ENCODE peak calls at places on chromosomes 1 and 21, in ten cellular contexts. B, Q, A, J, M, H, R, Y, U and D are unnamed samples.

GRCh38 chr1:176987016-176987415 is 177.5 kb downstream of the ASTN1 start:
- DNase-seq in R (no peak), Y (no peak), B (no peak), U (no peak), H (no peak), J (no peak), A (no peak), Q (no peak), M (no peak), D (no peak)

GRCh38 chr1:220038640-220039039 is 7.7 kb downstream of the EPRS1 start:
- DNase-seq in M (no peak), R (no peak), H (no peak), U (no peak), Y (no peak), A (no peak), Q (no peak), B (no peak), J (no peak), D (no peak)

GRCh38 chr1:11804666-11805453 is 904 bp downstream of the MTHFR start:
- DNase-seq in J (no peak), R (no peak), Q (peak), B (peak), A (no peak), M (no peak), H (peak), U (peak), Y (no peak), D (no peak)

GRCh38 chr1:59434336-59434735 is 137.4 kb downstream of the FGGY start:
- DNase-seq in Y (no peak), Q (no peak), A (no peak), U (no peak), M (no peak), J (no peak), R (no peak), H (no peak), B (no peak), D (no peak)

GRCh38 chr1:235864965-235865525 is 1.7 kb downstream of the LYST start:
- DNase-seq in B (no peak), J (no peak), R (no peak), U (no peak), Y (no peak), A (no peak), Q (no peak), M (no peak), H (no peak), D (no peak)

GRCh38 chr1:220203816-220204215 is 68.4 kb downstream of the RAB3GAP2 start:
- DNase-seq in H (no peak), A (no peak), M (no peak), J (no peak), B (no peak), Q (no peak), U (no peak), Y (no peak), R (no peak), D (no peak)

GRCh38 chr1:119947468-119947867 is 51.2 kb upstream of the ADAM30 start:
- DNase-seq in A (no peak), U (no peak), Y (no peak), H (no peak), R (no peak), B (no peak), J (no peak), Q (no peak), M (no peak), D (no peak)

GRCh38 chr1:29239142-29239541 is 2.8 kb downstream of the PTPRU start:
- DNase-seq in J (no peak), A (no peak), Y (no peak), H (no peak), B (no peak), R (peak), Q (no peak), U (no peak), M (no peak), D (no peak)

GRCh38 chr1:32351859-32352745 is 10.2 kb downstream of the FAM229A start:
- DNase-seq in U (peak), J (peak), A (peak), R (no peak), H (peak), B (no peak), Y (no peak), Q (peak), M (peak), D (no peak)

GRCh38 chr1:48470506-48470905 is 1.5 kb downstream of the SPATA6 start:
- DNase-seq in J (no peak), U (peak), Y (no peak), B (no peak), M (no peak), H (peak), Q (peak), R (no peak), A (no peak), D (no peak)

GRCh38 chr1:5943373-5944068 is 48.7 kb downstream of the NPHP4 start:
- DNase-seq in Y (no peak), R (no peak), J (no peak), A (peak), B (no peak), H (no peak), U (no peak), M (no peak), Q (no peak), D (no peak)

GRCh38 chr21:46431884-46432488 is 26.7 kb upstream of the DIP2A start:
- DNase-seq in Q (no peak), Y (no peak), J (no peak), H (no peak), B (no peak), U (no peak), R (no peak), A (no peak), M (no peak), D (no peak)

GRCh38 chr1:59686170-59686569 is 128.6 kb upstream of the HOOK1 start:
- DNase-seq in H (no peak), J (peak), U (no peak), Y (no peak), R (no peak), M (no peak), B (no peak), Q (no peak), A (no peak), D (no peak)

GRCh38 chr21:38712076-38712475 is 93.7 kb upstream of the ETS2 start:
- DNase-seq in H (no peak), B (no peak), Q (no peak), Y (no peak), J (no peak), M (peak), A (no peak), R (no peak), U (no peak), D (peak)

GRCh38 chr1:4362314-4363044 is 291.9 kb upstream of the AJAP1 start:
- DNase-seq in B (no peak), M (no peak), Q (no peak), U (no peak), H (no peak), A (no peak), J (no peak), Y (no peak), R (no peak), D (no peak)

DNA sequence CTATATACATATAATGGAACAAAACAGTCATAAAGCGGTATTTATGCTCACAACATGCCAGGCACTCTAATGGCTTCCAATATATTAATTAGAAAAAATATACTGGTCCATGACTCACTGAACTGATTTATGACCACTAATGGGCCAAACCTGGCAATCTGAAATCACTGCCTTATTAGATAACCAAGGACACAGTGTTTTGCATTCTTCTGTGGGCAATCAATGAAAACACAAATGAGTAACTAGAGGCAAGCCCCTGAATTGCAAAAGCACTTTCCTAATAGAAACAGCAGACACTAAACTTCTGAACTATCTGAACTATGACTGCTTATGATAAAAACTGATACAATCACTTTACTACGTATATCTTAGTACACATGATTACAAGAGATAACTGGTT is 3.5 kb downstream of the GCLM start:
- DNase-seq in J (no peak), M (no peak), A (no peak), H (no peak), Q (no peak), U (no peak), B (no peak), R (no peak), Y (no peak), D (no peak)
- TF ChIP-seq POLR2A in J (no peak), M (no peak), A (no peak), H (no peak), Q (no peak), U (no peak), B (no peak), R (no peak), Y (no peak), D (no peak)

GRCh38 chr1:22509815-22510214 is 53.5 kb upstream of the EPHA8 start:
- DNase-seq in J (no peak), M (no peak), B (no peak), Y (no peak), H (no peak), U (no peak), Q (no peak), R (no peak), A (no peak), D (no peak)
- TF ChIP-seq POLR2A in J (no peak), M (no peak), B (no peak), Y (no peak), H (no peak), U (no peak), Q (no peak), R (no peak), A (no peak), D (no peak)

DNA sequence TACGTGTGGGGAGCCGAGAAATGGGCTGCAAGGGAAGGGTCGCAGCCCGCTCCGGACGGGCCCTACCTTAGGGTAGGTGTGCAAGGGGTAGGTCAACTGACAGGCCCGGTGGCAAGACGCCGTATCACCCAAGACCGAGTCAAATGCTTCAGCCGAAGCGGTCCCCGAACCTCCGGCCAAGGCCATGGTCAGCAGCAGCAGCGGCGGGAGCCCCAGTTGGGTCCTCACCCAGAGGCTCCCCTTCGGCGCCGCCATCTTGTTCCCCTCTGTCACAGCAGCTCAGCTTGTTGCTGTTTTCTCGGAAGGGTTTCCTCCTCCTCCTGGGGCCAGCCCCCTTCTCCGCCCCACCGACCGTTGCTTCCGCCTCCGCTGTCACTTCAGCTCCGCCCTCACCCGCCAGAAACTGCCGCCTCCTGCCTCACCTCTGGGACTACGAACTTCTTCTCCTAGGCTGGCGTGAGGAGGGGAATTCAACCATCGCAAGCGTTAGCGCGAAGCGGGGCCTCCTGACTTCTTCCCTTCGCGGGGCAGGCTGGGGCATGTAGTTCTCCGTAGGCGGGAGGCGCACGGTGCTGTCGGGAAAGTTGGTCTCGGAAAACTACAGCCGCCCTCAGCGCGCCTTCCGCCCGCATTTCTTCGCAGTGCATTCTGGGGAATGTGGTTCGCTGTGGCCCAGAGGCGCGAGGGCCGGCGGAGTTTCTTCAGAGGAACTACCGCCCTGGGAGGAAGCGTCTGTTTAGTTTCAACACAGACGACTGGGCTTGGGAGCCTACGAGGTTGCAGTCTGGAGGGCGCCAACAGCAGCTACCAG is at the start of the genes TCEANC2 and TMEM59:
- DNase-seq in B (peak), Y (peak), J (peak), M (peak), R (peak), U (peak), Q (peak), A (peak), H (peak), D (peak)
- TF ChIP-seq POLR2A in B (peak), Y (peak), J (peak), M (peak), R (peak), U (peak), Q (peak), A (no peak), H (peak), D (peak)

DNA sequence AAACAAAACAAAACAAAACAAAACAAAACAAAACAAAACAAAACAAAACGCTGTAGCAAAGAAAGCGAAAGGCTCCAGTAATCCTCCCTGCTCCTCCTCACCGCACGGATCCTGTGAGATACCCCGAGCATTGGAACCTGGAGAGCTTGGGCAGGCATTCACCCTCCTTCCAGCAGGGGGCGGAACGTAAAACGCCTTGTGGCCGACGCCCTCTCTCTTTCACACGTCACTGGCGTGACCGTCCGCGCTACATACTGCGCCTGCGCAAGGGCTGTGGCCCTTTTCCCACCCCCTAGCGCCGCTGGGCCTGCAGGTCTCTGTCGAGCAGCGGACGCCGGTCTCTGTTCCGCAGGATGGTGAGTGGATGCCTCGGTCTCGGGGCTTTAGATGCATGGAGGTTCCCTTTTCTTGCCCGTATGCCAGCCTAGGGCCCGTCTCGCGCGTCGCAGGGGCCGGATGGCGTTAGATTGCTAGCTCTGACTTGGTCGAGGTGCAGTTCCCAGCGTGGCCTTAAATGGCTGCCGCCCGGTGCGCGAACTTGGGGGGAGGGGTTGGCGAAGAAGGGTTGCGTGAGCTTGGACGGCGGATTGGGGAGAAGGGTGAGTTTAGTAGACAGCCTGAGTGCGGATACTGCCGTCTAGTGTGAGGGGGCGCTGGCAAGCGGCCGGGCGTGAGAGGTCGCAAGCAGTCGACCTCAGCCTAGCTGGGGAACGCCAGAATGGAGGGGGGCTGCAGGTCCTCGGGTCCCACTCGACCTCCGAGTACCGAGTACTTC is at the start of gene RPL5:
- DNase-seq in U (peak), R (peak), M (peak), H (peak), A (peak), J (peak), Y (peak), B (peak), Q (peak), D (peak)
- TF ChIP-seq POLR2A in U (peak), R (peak), M (peak), H (peak), A (no peak), J (peak), Y (peak), B (peak), Q (peak), D (peak)

GRCh38 chr1:26697978-26698849 is 2.4 kb downstream of the ARID1A start:
- DNase-seq in M (peak), U (peak), J (peak), R (peak), H (peak), B (peak), Q (peak), A (peak), Y (peak), D (peak)
- TF ChIP-seq POLR2A in M (no peak), U (peak), J (peak), R (no peak), H (peak), B (peak), Q (peak), A (no peak), Y (peak), D (peak)

DNA sequence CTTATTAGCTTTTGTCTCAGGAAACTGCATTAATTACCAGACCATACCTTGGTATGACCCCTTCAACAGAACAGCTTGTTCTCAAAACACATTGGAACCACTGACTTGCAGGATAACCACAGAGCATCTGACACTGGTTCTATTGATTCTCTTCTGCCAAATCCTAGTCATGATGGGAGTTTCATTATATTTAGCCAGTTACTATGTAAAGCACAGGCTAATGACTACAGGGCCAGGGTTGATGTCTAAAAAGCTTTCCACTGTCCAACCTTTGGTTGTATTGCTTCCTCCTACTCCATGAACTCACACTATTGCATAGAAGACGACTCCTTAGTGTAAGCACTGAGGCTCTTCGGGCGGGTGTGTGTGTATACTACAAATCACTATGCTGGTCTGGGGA is 3.8 kb downstream of the STMN1 start:
- DNase-seq in H (no peak), Y (no peak), M (no peak), J (no peak), R (no peak), U (no peak), B (no peak), A (no peak), Q (no peak), D (no peak)
- TF ChIP-seq POLR2A in H (no peak), Y (no peak), M (no peak), J (no peak), R (no peak), U (no peak), B (no peak), A (no peak), Q (no peak), D (no peak)

GRCh38 chr1:1755426-1755825 is 22.8 kb downstream of the NADK start:
- DNase-seq in U (no peak), A (no peak), B (no peak), H (no peak), R (no peak), M (no peak), Y (peak), Q (no peak), J (no peak), D (no peak)
- TF ChIP-seq POLR2A in U (no peak), A (no peak), B (no peak), H (no peak), R (no peak), M (no peak), Y (no peak), Q (no peak), J (no peak), D (no peak)